ENCODE peak calls at places on chromosomes 16 and 17, in six cellular contexts. V is ACHN; W is stimulated activated CD4-positive, alpha-beta T cell treated with anti-CD3 and anti-CD28 coated beads, Interleukin-1b, Interleukin-23, amount 100 ng/mL, for 24 hours; S is fibroblast of pulmonary artery; E is SHP77; F is GM10248. A is an unnamed sample.

GRCh38 chr17:7408341-7408740 is 696 bp downstream of the NLGN2 start:
- DNase-seq in V (no peak), F (no peak), S (no peak), E (no peak), W (no peak), A (no peak)

GRCh38 chr17:35981246-35981645 is at the start of gene CCL16:
- DNase-seq in S (no peak), F (no peak), W (no peak), E (no peak), V (no peak), A (no peak)

GRCh38 chr17:81429813-81430510 is 34.7 kb downstream of the BAHCC1 start:
- DNase-seq in W (no peak), V (peak; percentile 29), F (no peak), S (peak; percentile 38), E (no peak), A (no peak)

GRCh38 chr16:881219-882097 is 80.9 kb upstream of the GNG13 start:
- DNase-seq in E (no peak), W (no peak), F (no peak), S (no peak), V (no peak), A (no peak)

GRCh38 chr17:49583226-49583625 is 7.6 kb downstream of the NXPH3 start:
- DNase-seq in V (no peak), S (no peak), F (no peak), E (no peak), W (no peak), A (no peak)

GRCh38 chr16:27706803-27707685 is 157.1 kb downstream of the KATNIP start:
- DNase-seq in E (no peak), V (no peak), W (no peak), F (no peak), S (no peak), A (no peak)

GRCh38 chr17:15966879-15967248 is 21.9 kb downstream of the ADORA2B start:
- DNase-seq in S (no peak), V (peak; percentile 47), E (no peak), W (no peak), F (no peak), A (peak; percentile 90)

GRCh38 chr17:62193297-62193696 is 128.2 kb upstream of the MED13 start:
- DNase-seq in S (no peak), F (no peak), V (no peak), W (no peak), E (no peak), A (no peak)

GRCh38 chr17:39920218-39921210 is 2.1 kb upstream of the GSDMB start:
- DNase-seq in E (no peak), F (peak; percentile 74), V (no peak), W (peak; percentile 48), S (no peak), A (no peak)

GRCh38 chr17:64343071-64343774 is 47.4 kb downstream of the PECAM1 start:
- DNase-seq in E (no peak), V (no peak), F (no peak), S (no peak), W (no peak), A (no peak)

GRCh38 chr17:74646231-74646630 is 22.7 kb upstream of the CD300E start:
- DNase-seq in V (peak; percentile 45), W (no peak), F (peak; percentile 66), S (peak; percentile 10), E (no peak), A (no peak)

GRCh38 chr17:43020789-43021738 is 1.1 kb downstream of the VAT1 start:
- DNase-seq in V (peak; percentile 90), E (peak; percentile 15), W (no peak), S (peak; percentile 76), F (peak; percentile 57), A (peak; percentile 32)

GRCh38 chr16:67504190-67505021 is 21.1 kb upstream of the AGRP start:
- DNase-seq in E (no peak), V (no peak), S (no peak), F (peak; percentile 61), W (no peak), A (peak; percentile 22)

GRCh38 chr17:57911021-57911420 is 44.2 kb downstream of the CUEDC1 start:
- DNase-seq in S (no peak), V (no peak), W (no peak), E (no peak), F (no peak), A (no peak)

GRCh38 chr17:22202702-22203101 is 510.4 kb downstream of the KCNJ18 start:
- DNase-seq in V (no peak), E (no peak), W (no peak), F (no peak), S (no peak), A (no peak)

GRCh38 chr17:19306160-19307111 is 56.1 kb downstream of the B9D1 start:
- DNase-seq in S (no peak), V (no peak), F (peak; percentile 73), W (peak; percentile 7), E (no peak), A (no peak)

GRCh38 chr16:23967018-23967417 is 131.2 kb downstream of the PRKCB start:
- DNase-seq in E (no peak), W (no peak), S (no peak), V (no peak), F (no peak), A (no peak)

GRCh38 chr16:85934210-85934609 is 35.2 kb downstream of the IRF8 start:
- DNase-seq in V (no peak), W (no peak), E (no peak), S (no peak), F (no peak), A (no peak)

GRCh38 chr16:57024894-57025680 is 35.7 kb downstream of the NLRC5 start:
- DNase-seq in S (no peak), W (no peak), F (no peak), V (no peak), E (no peak), A (no peak)

GRCh38 chr17:58081641-58082340 is 1.4 kb upstream of the DYNLL2 start:
- DNase-seq in W (no peak), E (no peak), V (no peak), F (no peak), S (no peak), A (no peak)

GRCh38 chr16:2043980-2044451 is 3.6 kb downstream of the NTHL1 start:
- DNase-seq in S (no peak), W (no peak), V (no peak), E (peak; percentile 81), F (no peak), A (no peak)

GRCh38 chr16:3149630-3150345 is 15.0 kb downstream of the ZNF213 start:
- DNase-seq in S (peak; percentile 67), F (peak; percentile 78), W (peak; percentile 53), V (peak; percentile 39), E (peak; percentile 51), A (peak; percentile 72)

GRCh38 chr17:46061435-46061834 is 62.4 kb downstream of the STH start:
- DNase-seq in S (peak; percentile 48), E (peak; percentile 2), W (no peak), V (peak; percentile 63), F (no peak), A (no peak)

GRCh38 chr16:55948230-55948629 is 73.1 kb upstream of the CES5A start:
- DNase-seq in E (no peak), W (no peak), V (no peak), S (no peak), F (no peak), A (no peak)

GRCh38 chr16:19136549-19137196 is 22.9 kb downstream of the ITPRIPL2 start:
- DNase-seq in F (no peak), W (no peak), E (no peak), S (peak; percentile 14), V (no peak), A (no peak)

GRCh38 chr17:18236494-18236893 is 11.1 kb downstream of the LLGL1 start:
- DNase-seq in V (no peak), W (no peak), F (no peak), E (no peak), S (no peak), A (no peak)

GRCh38 chr16:89395150-89396142 is 94.9 kb downstream of the ANKRD11 start:
- DNase-seq in E (no peak), S (peak; percentile 99), W (no peak), F (no peak), V (peak; percentile 100), A (peak; percentile 19)

GRCh38 chr17:51251010-51251409 is 8.8 kb downstream of the MBTD1 start:
- DNase-seq in S (peak; percentile 28), E (no peak), V (no peak), F (no peak), W (no peak), A (no peak)

GRCh38 chr16:24800586-24800985 is 45.2 kb upstream of the SLC5A11 start:
- DNase-seq in W (no peak), S (peak; percentile 52), F (no peak), V (peak; percentile 89), E (no peak), A (no peak)

GRCh38 chr17:49431743-49432142 is 17.1 kb upstream of the PHB1 start:
- DNase-seq in E (no peak), V (no peak), W (no peak), S (no peak), F (no peak), A (no peak)

GRCh38 chr17:7712111-7712771 is 5.3 kb upstream of the DNAH2 start:
- DNase-seq in V (no peak), F (no peak), W (no peak), E (no peak), S (no peak), A (no peak)

GRCh38 chr17:44502598-44503079 is 567 bp downstream of the GPATCH8 start:
- DNase-seq in F (no peak), V (peak; percentile 41), S (no peak), W (no peak), E (no peak), A (peak; percentile 15)

GRCh38 chr17:76202516-76202915 is 37.8 kb downstream of the RNF157 start:
- DNase-seq in F (no peak), E (no peak), W (no peak), S (no peak), V (no peak), A (no peak)